ENCODE peak calls at places on chromosome 18, in ten cellular contexts. Z, V, B, I, Y, O, W, N, E and J are unnamed samples.

GRCh38 chr18:57052759-57053158 is 94.1 kb upstream of the BOD1L2 start:
- DNase-seq in Z (peak; percentile 71), V (no peak), B (no peak), I (no peak), Y (no peak), O (no peak), W (no peak), N (no peak), E (no peak), J (peak; percentile 73)

GRCh38 chr18:73663581-73663980 is 484.1 kb downstream of the FBXO15 start:
- DNase-seq in Z (no peak), V (no peak), B (no peak), I (no peak), Y (no peak), O (no peak), W (no peak), N (no peak), E (no peak), J (no peak)

GRCh38 chr18:715626-716025 is 3.2 kb upstream of the ENOSF1 start:
- DNase-seq in Z (no peak), V (no peak), B (no peak), I (no peak), Y (no peak), O (no peak), W (no peak), N (no peak), E (no peak), J (no peak)

GRCh38 chr18:3451989-3452749 is 2.2 kb downstream of the TGIF1 start:
- DNase-seq in Z (peak; percentile 84), V (peak; percentile 55), B (peak; percentile 42), I (peak; percentile 43), Y (no peak), O (peak; percentile 77), W (no peak), N (peak; percentile 47), E (peak; percentile 68), J (peak; percentile 74)

GRCh38 chr18:24118750-24119577 is 19.9 kb upstream of the CABYR start:
- DNase-seq in Z (peak; percentile 93), V (peak; percentile 77), B (peak; percentile 61), I (peak; percentile 74), Y (peak; percentile 82), O (peak; percentile 89), W (peak; percentile 35), N (peak; percentile 85), E (peak; percentile 73), J (peak; percentile 86)

GRCh38 chr18:79965119-79965902 is 868 bp downstream of the HSBP1L1 start:
- DNase-seq in Z (peak; percentile 78), V (no peak), B (no peak), I (peak; percentile 92), Y (no peak), O (peak; percentile 71), W (peak; percentile 44), N (peak; percentile 64), E (peak; percentile 94), J (peak; percentile 80)

GRCh38 chr18:58580078-58580477 is 48.8 kb downstream of the ALPK2 start:
- DNase-seq in Z (no peak), V (no peak), B (no peak), I (no peak), Y (no peak), O (no peak), W (peak; percentile 27), N (no peak), E (peak; percentile 44), J (no peak)

GRCh38 chr18:34540897-34541296 is 169.2 kb upstream of the DTNA start:
- DNase-seq in Z (no peak), V (no peak), B (no peak), I (no peak), Y (no peak), O (no peak), W (no peak), N (no peak), E (no peak), J (no peak)

GRCh38 chr18:47582055-47582454 is 330.6 kb upstream of the SKOR2 start:
- DNase-seq in Z (no peak), V (no peak), B (no peak), I (no peak), Y (no peak), O (no peak), W (no peak), N (no peak), E (no peak), J (no peak)

GRCh38 chr18:21110667-21111350 is 804 bp downstream of the ROCK1 start:
- DNase-seq in Z (peak; percentile 84), V (peak; percentile 12), B (peak; percentile 30), I (peak; percentile 17), Y (peak; percentile 70), O (peak; percentile 69), W (no peak), N (peak; percentile 54), E (peak; percentile 56), J (peak; percentile 52)

GRCh38 chr18:24427484-24427883 is 1.0 kb downstream of the IMPACT start:
- DNase-seq in Z (no peak), V (no peak), B (no peak), I (no peak), Y (no peak), O (no peak), W (no peak), N (no peak), E (peak; percentile 42), J (no peak)

GRCh38 chr18:1094408-1094807 is 189.7 kb downstream of the ADCYAP1 start:
- DNase-seq in Z (no peak), V (no peak), B (no peak), I (no peak), Y (no peak), O (no peak), W (no peak), N (no peak), E (peak; percentile 23), J (no peak)

GRCh38 chr18:13435596-13436333 is 217.2 kb downstream of the LDLRAD4 start:
- DNase-seq in Z (no peak), V (no peak), B (peak; percentile 41), I (peak; percentile 49), Y (no peak), O (no peak), W (peak; percentile 22), N (no peak), E (peak; percentile 49), J (no peak)

GRCh38 chr18:69946608-69947155 is 991 bp downstream of the CD226 start:
- DNase-seq in Z (no peak), V (no peak), B (no peak), I (no peak), Y (no peak), O (no peak), W (no peak), N (no peak), E (no peak), J (no peak)
- H3K4me3 ChIP-seq in Z (peak overlapping the region; percentile 8), V (no peak overlapping the region), B (no peak overlapping the region), I (no peak overlapping the region), Y (no peak overlapping the region), O (no peak overlapping the region), W (no peak overlapping the region), N (no peak overlapping the region), E (no peak overlapping the region), J (peak overlapping the region; percentile 31)

GRCh38 chr18:22193466-22193865 is 24.1 kb downstream of the GATA6 start:
- DNase-seq in Z (no peak), V (no peak), B (no peak), I (no peak), Y (no peak), O (peak; percentile 59), W (no peak), N (no peak), E (peak; percentile 63), J (peak; percentile 59)
- H3K4me1 ChIP-seq in Z (peaks cover 3% of the 10 kb centered on the region), V (no peaks in the 10 kb centered on the region), B (no peaks in the 10 kb centered on the region), I (peaks cover 3% of the 10 kb centered on the region), Y (no peaks in the 10 kb centered on the region), O (peaks cover 14% of the 10 kb centered on the region), W (no peaks in the 10 kb centered on the region), N (peaks cover 89% of the 10 kb centered on the region), E (peaks cover 8% of the 10 kb centered on the region), J (peaks cover 4% of the 10 kb centered on the region)

GRCh38 chr18:36312806-36313395 is 15.4 kb downstream of the FHOD3 start:
- DNase-seq in Z (no peak), V (no peak), B (peak; percentile 25), I (no peak), Y (no peak), O (no peak), W (no peak), N (no peak), E (no peak), J (no peak)
- H3K27ac ChIP-seq in Z (no peak overlapping the region), V (no peak overlapping the region), B (no peak overlapping the region), I (no peak overlapping the region), Y (no peak overlapping the region), O (peak overlapping the region; percentile 34), W (peak overlapping the region; percentile 39), N (no peak overlapping the region), E (peak overlapping the region; percentile 35), J (no peak overlapping the region)

GRCh38 chr18:59822612-59823275 is 77.1 kb upstream of the PMAIP1 start:
- DNase-seq in Z (no peak), V (no peak), B (no peak), I (no peak), Y (no peak), O (no peak), W (no peak), N (no peak), E (no peak), J (no peak)

GRCh38 chr18:59821983-59822382 is 77.8 kb upstream of the PMAIP1 start:
- DNase-seq in Z (no peak), V (no peak), B (no peak), I (no peak), Y (no peak), O (no peak), W (no peak), N (no peak), E (no peak), J (no peak)

GRCh38 chr18:59818769-59819168 is 81.0 kb upstream of the PMAIP1 start:
- DNase-seq in Z (no peak), V (no peak), B (no peak), I (no peak), Y (no peak), O (no peak), W (no peak), N (no peak), E (no peak), J (no peak)

GRCh38 chr18:59820663-59821062 is 79.1 kb upstream of the PMAIP1 start:
- DNase-seq in Z (no peak), V (no peak), B (no peak), I (no peak), Y (no peak), O (no peak), W (no peak), N (no peak), E (no peak), J (no peak)

GRCh38 chr18:59823611-59824195 is 76.1 kb upstream of the PMAIP1 start:
- DNase-seq in Z (peak; percentile 80), V (peak; percentile 90), B (peak; percentile 38), I (peak; percentile 56), Y (peak; percentile 53), O (peak; percentile 76), W (peak; percentile 27), N (peak; percentile 76), E (peak; percentile 73), J (peak; percentile 80)
- H3K4me3 ChIP-seq in Z (no peak overlapping the region), V (no peak overlapping the region), B (no peak overlapping the region), I (no peak overlapping the region), Y (no peak overlapping the region), O (no peak overlapping the region), W (no peak overlapping the region), N (no peak overlapping the region), E (no peak overlapping the region), J (no peak overlapping the region)